ENCODE peak calls at places on chromosomes 12 and 14, in ten cellular contexts. One of them, this sample, is unnamed.
A peak's percentile ranks its signal among the peaks of the same experiment; 100 is the strongest.

GRCh38 chr14:101101456-101102056 is 198.0 kb upstream of the RTL1 start:
- DNase-seq in central memory CD4-positive, alpha-beta T cell: no peak
- DNase-seq in GM04504: no peak
- DNase-seq in D341Med: peak; percentile 12
- DNase-seq in GM12865: no peak
- DNase-seq in HCEC 1CT: no peak
- DNase-seq in IMR-90: no peak
- DNase-seq in NCI-H1417: no peak
- DNase-seq in activated CD8-positive, alpha-beta memory T cell treated with anti-CD3 and anti-CD28 coated beads for 1 hour: no peak
- DNase-seq in right atrium auricular region: peak; percentile 46
- DNase-seq in this sample: peak; percentile 42

GRCh38 chr12:62581288-62582064 is 114.8 kb downstream of the MON2 start:
- DNase-seq in IMR-90: peak; percentile 73
- DNase-seq in right atrium auricular region: no peak
- DNase-seq in GM04504: peak; percentile 43
- DNase-seq in D341Med: peak; percentile 42
- DNase-seq in activated CD8-positive, alpha-beta memory T cell treated with anti-CD3 and anti-CD28 coated beads for 1 hour: no peak
- DNase-seq in HCEC 1CT: peak; percentile 61
- DNase-seq in central memory CD4-positive, alpha-beta T cell: peak; percentile 17
- DNase-seq in NCI-H1417: peak; percentile 74
- DNase-seq in GM12865: peak; percentile 60
- DNase-seq in this sample: no peak

GRCh38 chr12:123083661-123084571 is 67.0 kb downstream of the PITPNM2 start:
- DNase-seq in D341Med: no peak
- DNase-seq in IMR-90: no peak
- DNase-seq in GM04504: no peak
- DNase-seq in HCEC 1CT: no peak
- DNase-seq in right atrium auricular region: no peak
- DNase-seq in GM12865: peak; percentile 40
- DNase-seq in activated CD8-positive, alpha-beta memory T cell treated with anti-CD3 and anti-CD28 coated beads for 1 hour: no peak
- DNase-seq in central memory CD4-positive, alpha-beta T cell: no peak
- DNase-seq in NCI-H1417: no peak
- DNase-seq in this sample: no peak

GRCh38 chr14:91155626-91156089 is 41.8 kb downstream of the DGLUCY start:
- DNase-seq in GM04504: no peak
- DNase-seq in activated CD8-positive, alpha-beta memory T cell treated with anti-CD3 and anti-CD28 coated beads for 1 hour: no peak
- DNase-seq in right atrium auricular region: no peak
- DNase-seq in central memory CD4-positive, alpha-beta T cell: no peak
- DNase-seq in HCEC 1CT: no peak
- DNase-seq in GM12865: no peak
- DNase-seq in IMR-90: no peak
- DNase-seq in D341Med: no peak
- DNase-seq in NCI-H1417: peak; percentile 44
- DNase-seq in this sample: no peak

GRCh38 chr12:56684745-56685369 is 3.2 kb downstream of the PTGES3 start:
- DNase-seq in GM04504: no peak
- DNase-seq in central memory CD4-positive, alpha-beta T cell: peak; percentile 16
- DNase-seq in HCEC 1CT: no peak
- DNase-seq in right atrium auricular region: peak; percentile 9
- DNase-seq in activated CD8-positive, alpha-beta memory T cell treated with anti-CD3 and anti-CD28 coated beads for 1 hour: no peak
- DNase-seq in IMR-90: no peak
- DNase-seq in GM12865: no peak
- DNase-seq in NCI-H1417: no peak
- DNase-seq in D341Med: no peak
- DNase-seq in this sample: peak; percentile 21

GRCh38 chr12:31222620-31223222 is 103.2 kb downstream of the SINHCAF start:
- DNase-seq in GM12865: no peak
- DNase-seq in right atrium auricular region: no peak
- DNase-seq in HCEC 1CT: no peak
- DNase-seq in NCI-H1417: peak; percentile 55
- DNase-seq in GM04504: no peak
- DNase-seq in D341Med: no peak
- DNase-seq in IMR-90: no peak
- DNase-seq in central memory CD4-positive, alpha-beta T cell: no peak
- DNase-seq in activated CD8-positive, alpha-beta memory T cell treated with anti-CD3 and anti-CD28 coated beads for 1 hour: no peak
- DNase-seq in this sample: no peak

GRCh38 chr12:129961111-129961510 is 57.3 kb upstream of the TMEM132D start:
- DNase-seq in right atrium auricular region: no peak
- DNase-seq in central memory CD4-positive, alpha-beta T cell: no peak
- DNase-seq in IMR-90: no peak
- DNase-seq in NCI-H1417: no peak
- DNase-seq in D341Med: no peak
- DNase-seq in GM04504: no peak
- DNase-seq in HCEC 1CT: no peak
- DNase-seq in GM12865: no peak
- DNase-seq in activated CD8-positive, alpha-beta memory T cell treated with anti-CD3 and anti-CD28 coated beads for 1 hour: no peak
- DNase-seq in this sample: no peak

GRCh38 chr12:107344035-107344808 is 250.9 kb upstream of the CRY1 start:
- DNase-seq in central memory CD4-positive, alpha-beta T cell: no peak
- DNase-seq in IMR-90: peak; percentile 81
- DNase-seq in GM04504: no peak
- DNase-seq in GM12865: no peak
- DNase-seq in NCI-H1417: no peak
- DNase-seq in activated CD8-positive, alpha-beta memory T cell treated with anti-CD3 and anti-CD28 coated beads for 1 hour: no peak
- DNase-seq in D341Med: no peak
- DNase-seq in HCEC 1CT: no peak
- DNase-seq in right atrium auricular region: no peak
- DNase-seq in this sample: no peak

GRCh38 chr12:101697930-101698781 is 716 bp downstream of the CHPT1 start:
- DNase-seq in right atrium auricular region: peak; percentile 63
- DNase-seq in D341Med: no peak
- DNase-seq in NCI-H1417: peak; percentile 63
- DNase-seq in GM04504: no peak
- DNase-seq in GM12865: peak; percentile 23
- DNase-seq in HCEC 1CT: peak; percentile 32
- DNase-seq in IMR-90: peak; percentile 7
- DNase-seq in central memory CD4-positive, alpha-beta T cell: no peak
- DNase-seq in activated CD8-positive, alpha-beta memory T cell treated with anti-CD3 and anti-CD28 coated beads for 1 hour: no peak
- DNase-seq in this sample: peak; percentile 76

GRCh38 chr14:104080557-104081492 is 4.7 kb upstream of the ASPG start:
- DNase-seq in GM12865: no peak
- DNase-seq in D341Med: no peak
- DNase-seq in NCI-H1417: peak; percentile 82
- DNase-seq in central memory CD4-positive, alpha-beta T cell: no peak
- DNase-seq in HCEC 1CT: no peak
- DNase-seq in activated CD8-positive, alpha-beta memory T cell treated with anti-CD3 and anti-CD28 coated beads for 1 hour: no peak
- DNase-seq in GM04504: no peak
- DNase-seq in right atrium auricular region: no peak
- DNase-seq in IMR-90: no peak
- DNase-seq in this sample: no peak

GRCh38 chr12:54134395-54134794 is 54.4 kb downstream of the SMUG1 start:
- DNase-seq in HCEC 1CT: no peak
- DNase-seq in GM04504: no peak
- DNase-seq in IMR-90: no peak
- DNase-seq in GM12865: no peak
- DNase-seq in activated CD8-positive, alpha-beta memory T cell treated with anti-CD3 and anti-CD28 coated beads for 1 hour: no peak
- DNase-seq in central memory CD4-positive, alpha-beta T cell: no peak
- DNase-seq in NCI-H1417: no peak
- DNase-seq in right atrium auricular region: no peak
- DNase-seq in D341Med: no peak
- DNase-seq in this sample: no peak

GRCh38 chr14:96247031-96247430 is 9.0 kb upstream of the BDKRB1 start:
- DNase-seq in right atrium auricular region: no peak
- DNase-seq in D341Med: no peak
- DNase-seq in GM04504: no peak
- DNase-seq in NCI-H1417: no peak
- DNase-seq in IMR-90: no peak
- DNase-seq in activated CD8-positive, alpha-beta memory T cell treated with anti-CD3 and anti-CD28 coated beads for 1 hour: no peak
- DNase-seq in GM12865: no peak
- DNase-seq in central memory CD4-positive, alpha-beta T cell: no peak
- DNase-seq in HCEC 1CT: no peak
- DNase-seq in this sample: no peak

GRCh38 chr14:92531151-92531873 is 17.7 kb downstream of the RIN3 start:
- DNase-seq in GM04504: no peak
- DNase-seq in central memory CD4-positive, alpha-beta T cell: no peak
- DNase-seq in IMR-90: no peak
- DNase-seq in activated CD8-positive, alpha-beta memory T cell treated with anti-CD3 and anti-CD28 coated beads for 1 hour: peak; percentile 87
- DNase-seq in D341Med: no peak
- DNase-seq in HCEC 1CT: no peak
- DNase-seq in NCI-H1417: no peak
- DNase-seq in right atrium auricular region: no peak
- DNase-seq in GM12865: peak; percentile 53
- DNase-seq in this sample: no peak

GRCh38 chr14:73759183-73759713 is 45.1 kb upstream of the PNMA1 start:
- DNase-seq in central memory CD4-positive, alpha-beta T cell: peak; percentile 58
- DNase-seq in NCI-H1417: peak; percentile 70
- DNase-seq in HCEC 1CT: peak; percentile 42
- DNase-seq in right atrium auricular region: peak; percentile 82
- DNase-seq in activated CD8-positive, alpha-beta memory T cell treated with anti-CD3 and anti-CD28 coated beads for 1 hour: no peak
- DNase-seq in D341Med: peak; percentile 89
- DNase-seq in IMR-90: peak; percentile 50
- DNase-seq in GM04504: no peak
- DNase-seq in GM12865: peak; percentile 60
- DNase-seq in this sample: peak; percentile 89

GRCh38 chr12:50089730-50090129 is 4.6 kb downstream of the SMARCD1 start:
- DNase-seq in central memory CD4-positive, alpha-beta T cell: no peak
- DNase-seq in GM04504: no peak
- DNase-seq in IMR-90: no peak
- DNase-seq in D341Med: no peak
- DNase-seq in right atrium auricular region: no peak
- DNase-seq in HCEC 1CT: no peak
- DNase-seq in activated CD8-positive, alpha-beta memory T cell treated with anti-CD3 and anti-CD28 coated beads for 1 hour: no peak
- DNase-seq in GM12865: no peak
- DNase-seq in NCI-H1417: no peak
- DNase-seq in this sample: no peak

GRCh38 chr14:69606258-69606657 is 5.1 kb upstream of the SUSD6 start:
- DNase-seq in NCI-H1417: no peak
- DNase-seq in IMR-90: no peak
- DNase-seq in GM12865: no peak
- DNase-seq in GM04504: no peak
- DNase-seq in HCEC 1CT: no peak
- DNase-seq in activated CD8-positive, alpha-beta memory T cell treated with anti-CD3 and anti-CD28 coated beads for 1 hour: no peak
- DNase-seq in right atrium auricular region: no peak
- DNase-seq in D341Med: no peak
- DNase-seq in central memory CD4-positive, alpha-beta T cell: no peak
- DNase-seq in this sample: no peak

GRCh38 chr14:32075636-32076277 is 1.3 kb upstream of the ARHGAP5 start:
- DNase-seq in IMR-90: peak; percentile 2
- DNase-seq in GM04504: peak; percentile 5
- DNase-seq in GM12865: peak; percentile 22
- DNase-seq in D341Med: peak; percentile 67
- DNase-seq in central memory CD4-positive, alpha-beta T cell: no peak
- DNase-seq in right atrium auricular region: peak; percentile 58
- DNase-seq in NCI-H1417: peak; percentile 76
- DNase-seq in activated CD8-positive, alpha-beta memory T cell treated with anti-CD3 and anti-CD28 coated beads for 1 hour: no peak
- DNase-seq in HCEC 1CT: peak; percentile 40
- DNase-seq in this sample: peak; percentile 77

GRCh38 chr12:86249856-86250255 is 6.3 kb downstream of the MGAT4C start:
- DNase-seq in GM04504: no peak
- DNase-seq in central memory CD4-positive, alpha-beta T cell: no peak
- DNase-seq in activated CD8-positive, alpha-beta memory T cell treated with anti-CD3 and anti-CD28 coated beads for 1 hour: no peak
- DNase-seq in GM12865: no peak
- DNase-seq in D341Med: no peak
- DNase-seq in right atrium auricular region: no peak
- DNase-seq in HCEC 1CT: peak; percentile 70
- DNase-seq in NCI-H1417: no peak
- DNase-seq in IMR-90: peak; percentile 70
- DNase-seq in this sample: no peak

GRCh38 chr12:4482936-4483335 is 37.3 kb upstream of the FGF6 start:
- DNase-seq in central memory CD4-positive, alpha-beta T cell: no peak
- DNase-seq in GM12865: no peak
- DNase-seq in activated CD8-positive, alpha-beta memory T cell treated with anti-CD3 and anti-CD28 coated beads for 1 hour: no peak
- DNase-seq in right atrium auricular region: no peak
- DNase-seq in GM04504: no peak
- DNase-seq in IMR-90: no peak
- DNase-seq in HCEC 1CT: no peak
- DNase-seq in NCI-H1417: no peak
- DNase-seq in D341Med: no peak
- DNase-seq in this sample: no peak

GRCh38 chr12:83121886-83122622 is 435.3 kb downstream of the TMTC2 start:
- DNase-seq in GM04504: no peak
- DNase-seq in D341Med: no peak
- DNase-seq in NCI-H1417: no peak
- DNase-seq in right atrium auricular region: no peak
- DNase-seq in activated CD8-positive, alpha-beta memory T cell treated with anti-CD3 and anti-CD28 coated beads for 1 hour: no peak
- DNase-seq in IMR-90: no peak
- DNase-seq in HCEC 1CT: no peak
- DNase-seq in central memory CD4-positive, alpha-beta T cell: no peak
- DNase-seq in GM12865: no peak
- DNase-seq in this sample: no peak

This sample was measured in sciatic nerve.